ENCODE peak calls at places on chromosomes 1 and 21, in four cellular contexts. E is keratinocyte, T is brain microvascular endothelial cell, K is uterus. M is an unnamed sample.

GRCh38 chr1:218674280-218674773 is 329.2 kb downstream of the TGFB2 start:
- DNase-seq in T (peak; percentile 97), E (no peak), K (no peak), M (no peak)

GRCh38 chr1:182111496-182111895 is 50.0 kb upstream of the ZNF648 start:
- DNase-seq in T (no peak), E (no peak), K (no peak), M (no peak)

GRCh38 chr1:233673146-233673946 is 59.4 kb downstream of the KCNK1 start:
- DNase-seq in K (no peak), E (no peak), T (no peak), M (no peak)

GRCh38 chr1:85330206-85330605 is 53.8 kb upstream of the BCL10 start:
- DNase-seq in E (no peak), T (peak; percentile 93), K (no peak), M (no peak)

GRCh38 chr1:180270767-180271639 is 40.9 kb downstream of the LHX4 start:
- DNase-seq in K (no peak), E (peak; percentile 11), T (peak; percentile 69), M (no peak)

GRCh38 chr1:165917166-165917565 is 89.8 kb downstream of the UCK2 start:
- DNase-seq in E (no peak), K (no peak), T (no peak), M (no peak)

GRCh38 chr1:176656257-176656995 is 193.5 kb downstream of the PAPPA2 start:
- DNase-seq in K (peak; percentile 25), T (peak; percentile 16), E (no peak), M (no peak)

GRCh38 chr1:15272009-15272781 is 25.2 kb downstream of the FHAD1 start:
- DNase-seq in T (peak; percentile 73), E (no peak), K (peak; percentile 44), M (no peak)

GRCh38 chr1:14314032-14314431 is 284.5 kb upstream of the KAZN start:
- DNase-seq in K (no peak), E (no peak), T (no peak), M (no peak)

GRCh38 chr1:174160109-174160473 is 771 bp downstream of the RABGAP1L start:
- DNase-seq in K (peak; percentile 24), E (peak; percentile 26), T (peak; percentile 22), M (peak; percentile 85)

DNA sequence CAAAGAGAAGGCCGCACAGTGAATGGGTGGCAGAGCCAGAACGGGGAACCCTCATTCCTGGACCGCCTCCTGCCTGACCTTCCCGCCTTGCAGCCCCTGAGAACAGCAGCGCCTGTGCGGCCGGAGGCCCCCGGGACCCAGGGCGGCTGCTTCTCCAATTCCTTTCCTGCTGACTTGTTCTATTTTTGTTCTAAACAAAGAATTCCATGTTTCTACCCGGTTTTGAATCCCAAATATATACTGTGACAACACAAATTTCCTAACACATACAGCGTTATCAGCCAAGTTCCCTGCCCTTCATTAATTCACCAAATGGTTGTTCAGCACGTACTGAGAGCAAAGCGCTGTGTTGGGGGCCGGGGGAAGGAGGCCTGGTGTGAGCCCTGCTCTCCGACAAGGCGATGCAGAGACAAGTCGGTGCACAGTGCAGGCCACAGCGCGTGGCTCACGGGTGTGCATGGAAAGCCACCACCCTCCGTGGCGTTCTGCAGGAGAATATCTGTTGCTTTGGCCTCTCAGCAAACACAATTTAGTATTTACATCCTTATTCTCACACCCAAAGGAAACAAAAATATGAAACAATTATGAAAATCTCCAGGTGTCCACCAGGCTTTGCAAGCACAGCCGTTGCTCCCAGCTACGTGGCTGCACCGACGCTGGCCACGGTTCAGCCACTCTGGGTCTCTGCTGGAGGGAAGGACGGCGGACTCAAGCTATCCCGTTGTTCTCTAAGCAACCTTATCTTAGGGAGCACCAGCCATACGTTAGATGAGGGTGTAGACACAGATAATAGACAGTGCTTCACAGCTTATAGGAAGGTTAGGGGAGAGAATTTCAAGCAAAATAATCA is 31.7 kb upstream of the COL6A2 start:
- DNase-seq in E (no peak), K (no peak), T (no peak), M (peak; percentile 61)
- H3K27ac ChIP-seq in E (no peak overlapping the region), K (peak overlapping the region; percentile 74), T (peak overlapping the region; percentile 79), M (peak overlapping the region; percentile 50)

DNA sequence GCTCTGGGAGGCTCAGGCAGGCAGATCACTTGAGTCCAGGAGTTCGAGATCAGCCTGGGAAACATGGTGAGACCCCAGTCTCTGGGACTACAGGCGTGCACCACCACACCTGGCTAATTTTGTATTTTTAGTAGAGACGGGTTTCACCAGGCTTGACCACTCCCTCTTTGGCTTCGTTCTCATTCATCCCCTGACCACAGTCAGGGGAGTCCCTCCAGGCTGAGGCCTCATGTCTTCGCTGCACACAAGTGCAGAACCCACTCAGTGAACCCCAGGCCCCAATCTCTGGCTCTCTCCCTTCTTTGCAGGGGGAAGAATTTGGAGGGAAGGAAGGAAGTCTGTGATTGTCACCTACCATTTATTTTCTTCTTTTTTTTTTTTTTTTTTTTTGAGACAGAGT is 9.2 kb upstream of the RPS6KA1 start:
- DNase-seq in K (no peak), E (no peak), T (no peak), M (no peak)
- TF ChIP-seq CTCF in K (no peak), E (no peak), T (no peak), M (no peak)

GRCh38 chr1:157173900-157174410 is 35.8 kb upstream of the ETV3 start:
- DNase-seq in E (no peak), T (no peak), K (no peak), M (no peak)
- H3K27ac ChIP-seq in E (no peak overlapping the region), T (no peak overlapping the region), K (no peak overlapping the region), M (no peak overlapping the region)

GRCh38 chr1:163346326-163346870 is 24.6 kb downstream of the NUF2 start:
- DNase-seq in E (no peak), T (peak; percentile 14), K (no peak), M (no peak)

GRCh38 chr1:163357378-163357777 is 35.6 kb downstream of the NUF2 start:
- DNase-seq in E (no peak), K (no peak), T (peak; percentile 26), M (no peak)

GRCh38 chr1:163347106-163347505 is 25.4 kb downstream of the NUF2 start:
- DNase-seq in K (no peak), T (no peak), E (no peak), M (no peak)

GRCh38 chr1:163351912-163352311 is 30.2 kb downstream of the NUF2 start:
- DNase-seq in T (no peak), E (no peak), K (no peak), M (no peak)
- TF ChIP-seq CTCF in T (no peak), E (no peak), K (no peak), M (no peak)

GRCh38 chr21:41357546-41357945 is 4.3 kb upstream of the MX2 start:
- DNase-seq in T (no peak), E (no peak), K (no peak), M (no peak)

GRCh38 chr21:41359289-41359688 is 2.5 kb upstream of the MX2 start:
- DNase-seq in T (no peak), E (no peak), K (no peak), M (no peak)

GRCh38 chr21:41361053-41361785 is 608 bp upstream of the MX2 start:
- DNase-seq in T (no peak), K (no peak), E (no peak), M (no peak)

GRCh38 chr21:41360072-41360821 is 1.6 kb upstream of the MX2 start:
- DNase-seq in E (no peak), K (peak; percentile 49), T (no peak), M (no peak)

DNA sequence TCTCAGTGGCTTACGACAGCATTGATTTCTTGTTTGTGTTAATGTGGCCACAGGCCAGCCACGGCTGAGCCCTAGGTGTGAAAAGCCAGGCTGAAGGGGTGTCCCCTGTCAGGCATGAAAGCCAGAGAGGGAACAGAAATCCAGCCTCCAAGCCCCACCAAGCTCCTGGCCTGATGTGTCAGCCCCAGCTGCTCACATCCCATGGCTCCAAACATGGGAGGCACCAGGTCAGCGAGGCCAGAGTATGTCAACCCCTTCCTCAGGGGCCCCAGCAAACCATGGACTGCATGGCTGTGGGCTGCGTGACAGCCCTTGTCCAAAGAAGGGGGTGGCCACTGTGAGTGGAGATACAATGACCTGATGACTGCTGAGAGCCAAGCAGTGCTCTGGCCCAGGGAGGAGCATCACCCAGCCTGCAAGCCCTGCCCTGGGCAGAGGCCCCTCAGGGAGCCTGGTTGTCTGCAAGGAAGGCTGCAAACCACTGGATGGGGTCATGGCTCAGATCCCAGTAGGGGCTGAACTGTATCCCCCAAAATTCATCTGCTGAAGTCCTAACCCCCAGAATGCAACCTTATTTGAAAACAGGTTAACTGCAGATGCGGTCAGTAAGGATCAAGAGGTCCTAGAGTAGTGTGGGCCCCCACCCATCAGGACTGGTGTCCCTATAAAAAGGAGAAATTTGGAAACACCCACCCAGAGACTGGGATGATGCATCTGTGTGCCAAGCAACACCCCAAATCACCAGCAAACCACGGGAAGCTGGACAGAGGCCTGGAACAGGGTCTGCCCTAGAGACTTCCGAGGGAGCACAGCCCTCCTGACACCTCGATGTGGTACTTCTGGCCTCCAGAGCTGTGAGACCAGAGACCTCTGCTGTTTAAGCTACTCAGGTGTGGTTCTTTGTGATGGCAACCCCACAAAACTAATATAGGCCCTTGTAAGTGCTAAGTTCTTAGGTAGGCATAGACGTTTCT is 3.3 kb upstream of the MX2 start:
- DNase-seq in E (no peak), K (no peak), T (no peak), M (no peak)
- H3K27ac ChIP-seq in E (no peak overlapping the region), K (no peak overlapping the region), T (no peak overlapping the region), M (no peak overlapping the region)

DNA sequence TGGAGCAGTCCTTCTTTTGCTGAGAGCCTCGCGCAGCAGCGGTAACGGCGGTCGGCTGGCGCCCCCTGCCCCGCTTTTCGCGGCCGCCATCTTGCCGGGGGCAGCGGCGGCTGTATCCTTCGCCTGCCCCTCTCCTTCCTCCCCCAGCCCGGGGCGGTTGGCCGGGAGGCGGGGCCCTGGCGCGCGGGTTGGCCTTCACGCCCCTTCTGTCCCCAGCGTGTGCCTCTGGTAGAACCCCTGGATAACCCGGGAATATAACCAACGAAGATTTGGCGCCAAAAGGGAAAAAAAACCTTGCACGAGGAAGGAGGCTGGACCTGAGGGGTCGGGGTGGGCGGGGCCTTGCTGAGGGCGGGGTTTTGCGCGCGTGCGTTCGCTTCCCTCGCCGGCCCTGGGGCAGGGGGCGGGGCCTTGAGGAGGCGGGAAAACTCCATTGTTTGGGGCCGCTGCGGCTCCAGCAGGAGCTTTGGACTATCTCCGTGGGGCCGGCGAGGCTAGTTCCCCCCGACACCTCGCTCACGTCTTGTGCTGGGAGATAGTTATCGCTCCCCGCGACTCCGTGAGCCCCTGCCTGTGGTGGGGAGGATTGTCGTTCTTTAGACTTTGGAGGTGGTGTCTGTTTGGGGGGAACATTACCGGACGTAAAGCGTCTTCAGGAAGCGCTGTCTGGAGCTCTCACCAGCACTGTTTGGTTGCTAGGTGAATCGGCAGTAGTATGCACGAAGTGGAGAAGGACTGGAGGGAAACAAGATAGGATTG is 689 bp downstream of the NASP start:
- DNase-seq in E (no peak), K (peak; percentile 83), T (peak; percentile 84), M (peak; percentile 95)
- TF ChIP-seq CTCF in E (no peak), K (no peak), T (peak; percentile 4), M (no peak)

DNA sequence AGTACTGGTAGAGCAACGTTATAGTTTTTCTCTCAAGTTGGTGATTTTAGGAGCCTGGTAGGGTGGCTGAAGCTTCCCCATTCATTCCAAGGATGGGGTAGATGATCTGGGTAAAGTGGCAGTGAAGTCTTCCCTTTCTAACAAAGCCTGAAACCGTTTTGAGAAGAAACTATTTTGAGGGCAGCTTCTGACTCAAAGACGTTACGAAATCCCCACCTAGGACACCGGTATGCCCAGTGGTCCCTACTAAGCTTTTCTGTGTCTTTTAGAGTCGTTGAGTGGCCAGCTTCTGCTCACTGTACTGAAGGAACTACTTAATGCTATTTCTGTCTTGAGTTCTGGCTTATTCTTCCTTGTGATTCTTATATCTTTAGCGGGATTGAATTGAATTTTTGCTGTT is 1.4 kb downstream of the WDTC1 start:
- DNase-seq in E (no peak), K (no peak), T (no peak), M (no peak)
- H3K27ac ChIP-seq in E (no peak overlapping the region), K (peak overlapping the region; percentile 91), T (no peak overlapping the region), M (no peak overlapping the region)